ENCODE peak calls at places on chromosomes 1 and 21, in eight cellular contexts. A, G, R, W, Z, U, P and O are unnamed samples.

GRCh38 chr1:212916395-212917133 is 33.8 kb upstream of the VASH2 start:
- DNase-seq in A (peak; percentile 22), G (peak; percentile 78), R (peak; percentile 42), W (peak; percentile 50), Z (peak; percentile 58), U (peak; percentile 55), P (peak; percentile 71), O (no peak)

GRCh38 chr1:204888294-204888693 is 17.6 kb downstream of the NFASC start:
- DNase-seq in A (no peak), G (no peak), R (no peak), W (no peak), Z (no peak), U (no peak), P (peak; percentile 49), O (no peak)

GRCh38 chr1:159088050-159088449 is 11.5 kb upstream of the AIM2 start:
- DNase-seq in A (peak; percentile 78), G (no peak), R (no peak), W (no peak), Z (no peak), U (no peak), P (peak; percentile 75), O (no peak)

GRCh38 chr1:181206979-181207790 is 118.7 kb downstream of the IER5 start:
- DNase-seq in A (no peak), G (no peak), R (no peak), W (no peak), Z (no peak), U (no peak), P (no peak), O (no peak)

GRCh38 chr1:22043175-22043769 is 9.2 kb upstream of the CDC42 start:
- DNase-seq in A (no peak), G (no peak), R (no peak), W (no peak), Z (no peak), U (no peak), P (no peak), O (no peak)

GRCh38 chr1:84742653-84743052 is 52.4 kb upstream of the SSX2IP start:
- DNase-seq in A (peak; percentile 18), G (no peak), R (no peak), W (no peak), Z (no peak), U (no peak), P (no peak), O (no peak)

GRCh38 chr1:219548386-219548785 is 64.5 kb downstream of the ZC3H11B start:
- DNase-seq in A (no peak), G (no peak), R (no peak), W (no peak), Z (no peak), U (no peak), P (no peak), O (no peak)

GRCh38 chr1:226552061-226552460 is 3.5 kb downstream of the STUM start:
- DNase-seq in A (no peak), G (no peak), R (no peak), W (no peak), Z (no peak), U (no peak), P (no peak), O (no peak)

GRCh38 chr21:35090403-35090802 is 41.3 kb upstream of the RUNX1 start:
- DNase-seq in A (no peak), G (no peak), R (no peak), W (no peak), Z (no peak), U (no peak), P (no peak), O (no peak)

GRCh38 chr21:35088235-35088865 is 39.2 kb upstream of the RUNX1 start:
- DNase-seq in A (peak; percentile 46), G (no peak), R (no peak), W (no peak), Z (no peak), U (no peak), P (peak; percentile 15), O (no peak)

GRCh38 chr21:35084869-35085268 is 35.8 kb upstream of the RUNX1 start:
- DNase-seq in A (peak; percentile 99), G (no peak), R (no peak), W (no peak), Z (no peak), U (no peak), P (peak; percentile 72), O (no peak)

GRCh38 chr21:35083246-35083645 is 34.1 kb upstream of the RUNX1 start:
- DNase-seq in A (no peak), G (no peak), R (no peak), W (no peak), Z (no peak), U (no peak), P (no peak), O (no peak)

DNA sequence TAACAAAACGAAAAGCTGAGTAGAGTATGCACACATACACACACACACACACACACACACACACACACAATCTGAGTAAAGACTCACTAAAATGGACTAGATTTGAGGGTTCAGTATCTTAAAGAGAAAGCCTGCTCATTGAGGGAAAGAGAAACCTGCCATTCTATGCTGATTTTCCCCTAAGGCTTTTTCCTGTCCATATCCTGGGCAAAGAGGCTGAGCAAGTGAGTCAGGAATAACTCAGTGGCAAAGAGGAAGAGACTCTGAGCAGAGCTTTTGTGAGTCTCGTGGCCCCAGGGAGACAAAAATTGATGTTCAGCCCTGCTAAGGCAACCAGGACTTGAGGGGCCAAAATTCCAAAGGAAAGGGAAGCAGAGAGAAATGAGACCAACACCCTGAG is 37.3 kb upstream of the RUNX1 start:
- DNase-seq in A (peak; percentile 54), G (no peak), R (no peak), W (no peak), Z (no peak), U (no peak), P (peak; percentile 15), O (no peak)
- H3K27ac ChIP-seq in A (peak overlapping the region; percentile 39), G (no peak overlapping the region), R (no peak overlapping the region), W (no peak overlapping the region), Z (no peak overlapping the region), U (no peak overlapping the region), P (no peak overlapping the region), O (no peak overlapping the region)

DNA sequence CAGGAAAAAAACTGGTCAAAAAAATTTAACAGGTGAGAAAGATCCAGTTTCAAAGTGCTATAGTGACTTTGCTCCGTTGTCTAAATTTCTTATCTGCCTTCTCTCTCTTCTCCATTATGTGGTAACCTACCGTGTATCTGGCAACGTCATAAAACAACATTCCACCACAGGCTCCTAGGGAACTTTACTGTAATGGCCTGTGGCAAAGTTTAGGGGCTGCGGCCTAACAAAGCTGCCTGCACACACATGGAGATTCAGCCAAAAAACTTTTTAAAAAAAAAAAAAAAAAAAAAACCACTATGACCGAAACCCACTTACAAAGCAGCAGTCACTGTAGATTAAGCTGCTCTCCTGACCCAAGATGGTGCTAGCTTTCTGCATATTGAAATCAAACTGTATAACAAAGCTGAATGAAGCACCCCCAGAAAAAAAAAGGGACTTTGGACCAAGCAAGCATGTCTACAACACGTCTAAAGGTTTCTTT is 202.6 kb downstream of the SLC45A1 start:
- DNase-seq in A (no peak), G (no peak), R (no peak), W (no peak), Z (no peak), U (no peak), P (no peak), O (no peak)
- H3K4me1 ChIP-seq in A (peaks cover 18% of the 10 kb centered on the region), G (no peaks in the 10 kb centered on the region), R (peaks cover 48% of the 10 kb centered on the region), W (peaks cover 30% of the 10 kb centered on the region), Z (peaks cover 34% of the 10 kb centered on the region), U (peaks cover 12% of the 10 kb centered on the region), P (peaks cover 24% of the 10 kb centered on the region), O (peaks cover 66% of the 10 kb centered on the region)

GRCh38 chr21:46662367-46662654 is 26.8 kb downstream of the PRMT2 start:
- DNase-seq in A (no peak), G (no peak), R (no peak), W (no peak), Z (no peak), U (no peak), P (no peak), O (no peak)

GRCh38 chr21:46662765-46663500 is 27.5 kb downstream of the PRMT2 start:
- DNase-seq in A (no peak), G (no peak), R (no peak), W (no peak), Z (no peak), U (no peak), P (no peak), O (no peak)

GRCh38 chr21:46661211-46661625 is 25.7 kb downstream of the PRMT2 start:
- DNase-seq in A (peak; percentile 82), G (peak; percentile 86), R (peak; percentile 65), W (peak; percentile 68), Z (peak; percentile 93), U (peak; percentile 72), P (peak; percentile 91), O (peak; percentile 49)

GRCh38 chr21:46660505-46660904 is 25.0 kb downstream of the PRMT2 start:
- DNase-seq in A (no peak), G (no peak), R (no peak), W (no peak), Z (no peak), U (no peak), P (no peak), O (no peak)

DNA sequence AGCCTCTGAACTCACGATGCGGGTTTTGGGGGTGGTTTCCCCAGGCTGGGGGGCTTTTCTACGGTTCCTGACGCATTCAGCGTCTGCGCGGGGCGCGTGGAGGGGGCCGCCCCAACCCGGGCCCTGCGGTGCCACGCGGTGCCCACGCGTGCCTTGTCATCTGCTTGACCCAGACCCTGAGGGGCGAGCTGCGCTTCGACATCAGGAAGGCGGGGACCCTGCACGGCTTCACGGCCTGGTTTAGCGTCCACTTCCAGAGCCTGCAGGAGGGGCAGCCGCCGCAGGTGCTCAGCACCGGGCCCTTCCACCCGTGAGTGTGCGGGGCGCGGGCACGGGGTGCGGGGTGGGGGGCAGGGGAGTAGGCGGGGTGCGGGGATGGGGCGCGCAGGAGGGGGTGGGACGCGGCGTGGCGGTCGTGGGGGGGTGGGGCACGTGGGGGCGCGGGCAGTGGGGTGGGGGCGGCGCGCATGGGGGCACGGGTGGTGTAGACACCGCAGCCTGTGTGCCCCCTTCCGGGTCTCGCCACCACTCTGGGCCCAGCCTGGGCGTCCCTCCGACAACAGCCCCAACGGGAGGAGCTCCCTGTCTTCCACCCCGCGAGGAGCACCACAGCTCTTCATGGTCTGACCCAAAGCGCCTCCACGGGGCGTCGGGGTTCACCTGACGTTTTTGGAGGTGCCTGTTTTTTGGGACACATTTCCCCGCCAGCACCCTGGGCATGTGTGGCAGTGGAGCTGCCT is 26.3 kb downstream of the PRMT2 start:
- DNase-seq in A (no peak), G (peak; percentile 72), R (no peak), W (no peak), Z (no peak), U (no peak), P (no peak), O (no peak)
- H3K27ac ChIP-seq in A (peak overlapping the region; percentile 17), G (no peak overlapping the region), R (peak overlapping the region; percentile 30), W (no peak overlapping the region), Z (no peak overlapping the region), U (no peak overlapping the region), P (peak overlapping the region; percentile 71), O (no peak overlapping the region)

GRCh38 chr1:247562169-247562568 is 13.2 kb downstream of the GCSAML start:
- DNase-seq in A (no peak), G (no peak), R (no peak), W (no peak), Z (no peak), U (no peak), P (no peak), O (no peak)

GRCh38 chr1:247558275-247558674 is 9.3 kb downstream of the GCSAML start:
- DNase-seq in A (no peak), G (no peak), R (no peak), W (no peak), Z (no peak), U (no peak), P (no peak), O (no peak)

DNA sequence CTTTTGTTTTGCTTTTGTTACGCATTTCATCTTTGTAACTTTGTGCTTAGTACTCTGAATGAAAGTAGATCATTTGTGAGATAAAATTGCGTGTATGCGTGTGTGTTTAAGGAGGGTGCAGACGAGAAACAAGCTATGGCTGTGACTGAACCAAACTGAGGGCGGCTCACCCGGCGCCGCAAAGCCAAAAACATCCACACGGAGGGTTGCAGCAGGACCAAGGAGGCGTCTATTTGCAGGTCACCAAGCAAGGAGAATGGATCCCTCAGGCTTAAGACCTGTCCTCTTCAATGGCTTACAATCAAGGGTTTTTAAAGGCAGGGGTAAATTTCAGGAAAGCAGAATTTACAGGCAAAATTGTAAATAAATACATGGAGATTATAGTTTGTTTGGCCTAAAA is 12.8 kb downstream of the GCSAML start:
- DNase-seq in A (no peak), G (no peak), R (no peak), W (no peak), Z (peak; percentile 19), U (no peak), P (no peak), O (no peak)
- H3K4me1 ChIP-seq in A (no peaks in the 10 kb centered on the region), G (no peaks in the 10 kb centered on the region), R (no peaks in the 10 kb centered on the region), W (no peaks in the 10 kb centered on the region), Z (no peaks in the 10 kb centered on the region), U (no peaks in the 10 kb centered on the region), P (no peaks in the 10 kb centered on the region), O (no peaks in the 10 kb centered on the region)